ENCODE peak calls at places on chromosomes 6 and 20, in seven cellular contexts. L, G, V, F, N, D and Z are unnamed samples. For H3K36me3, the result is how much of the 10 kb centered on the place peaks cover.

GRCh38 chr6:22079788-22080187 is 217.0 kb downstream of the PRL start:
- DNase-seq in V (no peak), N (no peak), L (no peak), G (no peak), D (no peak), F (no peak), Z (no peak)

GRCh38 chr20:24465730-24466129 is 3.7 kb upstream of the SYNDIG1 start:
- DNase-seq in L (no peak), F (no peak), V (no peak), N (no peak), G (no peak), D (no peak), Z (no peak)

GRCh38 chr6:7911345-7911725 is 747 bp upstream of the TXNDC5 start:
- DNase-seq in D (no peak), G (no peak), N (no peak), V (no peak), L (no peak), F (peak), Z (peak)

GRCh38 chr20:59331721-59332329 is 31.4 kb downstream of the EDN3 start:
- DNase-seq in N (no peak), D (no peak), L (no peak), V (no peak), G (no peak), F (peak), Z (no peak)

GRCh38 chr6:109420751-109421150 is 19.7 kb downstream of the PPIL6 start:
- DNase-seq in D (no peak), L (no peak), G (no peak), V (no peak), N (no peak), F (no peak), Z (no peak)

GRCh38 chr20:44394520-44395182 is 39.2 kb downstream of the HNF4A start:
- DNase-seq in F (no peak), N (no peak), G (no peak), L (no peak), V (no peak), D (no peak), Z (peak)

GRCh38 chr6:36118550-36119107 is 11.7 kb upstream of the MAPK13 start:
- DNase-seq in V (no peak), D (no peak), L (no peak), N (no peak), G (no peak), F (no peak), Z (no peak)

GRCh38 chr6:158849899-158850806 is 31.0 kb upstream of the EZR start:
- DNase-seq in G (no peak), N (no peak), F (peak), V (no peak), L (no peak), D (no peak), Z (no peak)

GRCh38 chr6:89458720-89459119 is 25.8 kb downstream of the ANKRD6 start:
- DNase-seq in L (no peak), N (no peak), G (no peak), V (no peak), D (no peak), F (no peak), Z (no peak)

GRCh38 chr20:1274485-1275313 is 8.6 kb downstream of the SNPH start:
- DNase-seq in N (no peak), G (no peak), V (no peak), F (no peak), D (no peak), L (no peak), Z (no peak)

GRCh38 chr6:111743318-111743717 is 129.9 kb downstream of the FYN start:
- DNase-seq in D (no peak), G (no peak), N (no peak), F (no peak), V (no peak), L (no peak), Z (no peak)

GRCh38 chr6:16486661-16487060 is 248.3 kb downstream of the GMPR start:
- DNase-seq in V (no peak), D (no peak), L (no peak), F (no peak), N (no peak), G (no peak), Z (no peak)

GRCh38 chr6:119308048-119308570 is 41.5 kb downstream of the MAN1A1 start:
- DNase-seq in L (no peak), F (peak), G (no peak), N (no peak), V (no peak), D (no peak), Z (no peak)

GRCh38 chr20:3459881-3460307 is 10.9 kb upstream of the ATRN start:
- DNase-seq in V (no peak), G (no peak), N (no peak), D (no peak), F (no peak), L (no peak), Z (no peak)

GRCh38 chr20:3405139-3405538 is 2.3 kb downstream of the DNAAF9 start:
- DNase-seq in V (no peak), F (peak), D (no peak), G (no peak), N (no peak), L (no peak), Z (no peak)

GRCh38 chr6:26327450-26328264 is 37.3 kb upstream of the BTN3A2 start:
- DNase-seq in G (no peak), D (peak), N (no peak), F (peak), L (no peak), V (no peak), Z (no peak)

GRCh38 chr6:168159503-168159902 is 80.5 kb upstream of the FRMD1 start:
- DNase-seq in G (no peak), F (no peak), V (no peak), D (no peak), L (no peak), N (no peak), Z (no peak)

GRCh38 chr6:72216222-72217106 is 330.1 kb downstream of the RIMS1 start:
- DNase-seq in V (no peak), L (no peak), D (no peak), G (no peak), F (no peak), N (no peak), Z (no peak)

GRCh38 chr6:158669145-158670035 is 19.5 kb downstream of the SYTL3 start:
- DNase-seq in V (peak), L (no peak), D (no peak), F (no peak), N (no peak), G (no peak), Z (no peak)

GRCh38 chr6:71533939-71534379 is 245.3 kb downstream of the OGFRL1 start:
- DNase-seq in N (no peak), F (no peak), D (no peak), L (no peak), G (no peak), V (no peak), Z (peak)

GRCh38 chr20:8385247-8385646 is 253.2 kb downstream of the PLCB1 start:
- DNase-seq in F (peak), G (peak), V (no peak), N (no peak), D (no peak), L (peak), Z (no peak)

GRCh38 chr20:16576219-16576618 is 3.0 kb upstream of the KIF16B start:
- DNase-seq in L (no peak), V (no peak), F (no peak), D (no peak), G (no peak), N (no peak), Z (no peak)

GRCh38 chr20:47338131-47338628 is 18.3 kb downstream of the ZMYND8 start:
- DNase-seq in G (peak), L (no peak), N (no peak), V (no peak), D (no peak), F (no peak), Z (no peak)

GRCh38 chr6:167925011-167925410 is 72.5 kb upstream of the KIF25 start:
- DNase-seq in L (no peak), N (no peak), F (no peak), D (no peak), V (no peak), G (no peak), Z (no peak)

GRCh38 chr20:50314326-50314725 is 123.7 kb downstream of the CEBPB start:
- DNase-seq in N (no peak), F (no peak), V (peak), D (no peak), G (no peak), L (no peak), Z (no peak)

GRCh38 chr6:11163932-11164331 is 52.4 kb upstream of the ERVFRD-1 start:
- DNase-seq in V (no peak), N (no peak), D (no peak), G (no peak), L (no peak), F (no peak), Z (no peak)

GRCh38 chr6:17418281-17419188 is 25.1 kb downstream of the CAP2 start:
- DNase-seq in F (peak), D (no peak), L (peak), V (no peak), N (no peak), G (no peak), Z (no peak)

GRCh38 chr20:19690462-19690861 is 67.6 kb upstream of the RIN2 start:
- DNase-seq in D (no peak), G (no peak), V (no peak), L (no peak), N (no peak), F (peak), Z (no peak)

GRCh38 chr6:38364127-38364526 is 275.6 kb downstream of the BTBD9 start:
- DNase-seq in D (no peak), G (no peak), L (no peak), V (no peak), F (no peak), N (no peak), Z (no peak)

GRCh38 chr6:34585512-34586045 is 29.4 kb upstream of the SPDEF start:
- DNase-seq in G (peak), N (no peak), L (no peak), F (no peak), D (no peak), V (peak), Z (no peak)

GRCh38 chr20:21099653-21100589 is 6.2 kb downstream of the LINC00237 start:
- DNase-seq in N (no peak), F (peak), V (peak), L (no peak), G (peak), D (peak), Z (peak)

GRCh38 chr20:38601216-38602184 is at the start of gene ARHGAP40:
- DNase-seq in V (no peak), G (no peak), D (no peak), F (peak), N (no peak), L (no peak), Z (peak)

GRCh38 chr6:136792066-136792944 is at the start of gene MAP3K5:
- DNase-seq in D (peak), V (peak), F (peak), N (peak), G (peak), L (peak), Z (peak)

GRCh38 chr6:71123051-71123450 is 165.6 kb upstream of the OGFRL1 start:
- DNase-seq in N (no peak), D (no peak), L (no peak), V (no peak), G (no peak), F (no peak), Z (no peak)

GRCh38 chr6:2448826-2449571 is 203.6 kb upstream of the GMDS start:
- DNase-seq in G (no peak), N (peak), D (no peak), V (no peak), L (peak), F (peak), Z (peak)

GRCh38 chr6:42929088-42929927 is at the start of gene CNPY3:
- DNase-seq in D (peak), V (peak), F (peak), L (peak), N (peak), G (peak), Z (peak)

DNA sequence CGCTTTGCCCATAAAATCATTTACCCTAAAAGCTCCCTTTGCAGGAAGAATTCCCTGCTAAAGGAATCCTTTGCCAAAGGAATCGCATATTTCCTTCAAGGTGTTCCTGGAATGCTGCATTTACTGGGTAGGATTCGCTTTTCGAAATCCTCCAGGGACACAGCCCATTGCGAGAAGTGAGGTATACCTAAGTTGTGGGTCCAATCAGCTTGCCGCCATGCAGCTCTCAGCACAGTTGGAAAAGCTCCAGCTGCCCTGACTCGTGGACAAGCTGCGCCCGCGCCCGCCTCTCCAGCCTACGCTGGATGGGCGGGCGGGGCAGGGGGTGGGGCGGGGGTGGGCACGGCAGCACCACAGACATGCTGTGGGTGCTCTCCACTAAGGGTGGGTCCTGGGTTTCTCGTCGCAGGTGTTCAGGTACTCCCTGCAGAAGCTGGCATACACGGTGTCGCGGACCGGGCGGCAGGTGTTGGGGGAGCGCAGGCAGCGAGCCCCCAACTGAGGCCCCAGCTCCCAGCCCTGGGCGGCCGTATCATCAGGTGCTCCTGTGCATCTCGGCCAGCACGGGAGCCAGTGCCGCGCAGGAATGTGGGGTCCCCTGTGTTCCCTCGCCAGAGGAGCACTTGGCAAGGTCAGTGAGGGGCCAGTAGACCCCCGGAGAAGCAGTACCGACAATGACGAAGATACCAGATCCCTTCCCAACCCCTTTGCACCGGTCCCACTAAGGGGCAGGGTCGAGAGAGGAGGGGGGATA is 1.4 kb downstream of the NNAT start:
- DNase-seq in L (no peak), D (no peak), G (peak), V (no peak), N (no peak), F (peak), Z (peak)
- H3K4me3 ChIP-seq in L (no peak), D (no peak), G (peak), V (no peak), N (no peak), F (no peak), Z (peak)

GRCh38 chr6:31886426-31887068 is 7.8 kb upstream of the SLC44A4 start:
- DNase-seq in L (no peak), V (no peak), G (no peak), D (no peak), F (no peak), N (no peak), Z (peak)

GRCh38 chr6:31887608-31888007 is 8.8 kb upstream of the SLC44A4 start:
- DNase-seq in G (no peak), F (no peak), N (no peak), L (no peak), D (no peak), V (no peak), Z (no peak)

GRCh38 chr6:31887173-31887572 is 8.4 kb upstream of the SLC44A4 start:
- DNase-seq in F (no peak), L (no peak), V (no peak), N (no peak), G (no peak), D (no peak), Z (peak)

GRCh38 chr6:31888281-31889258 is 8.9 kb downstream of the EHMT2 start:
- DNase-seq in V (peak), N (no peak), L (no peak), G (no peak), F (no peak), D (no peak), Z (peak)

DNA sequence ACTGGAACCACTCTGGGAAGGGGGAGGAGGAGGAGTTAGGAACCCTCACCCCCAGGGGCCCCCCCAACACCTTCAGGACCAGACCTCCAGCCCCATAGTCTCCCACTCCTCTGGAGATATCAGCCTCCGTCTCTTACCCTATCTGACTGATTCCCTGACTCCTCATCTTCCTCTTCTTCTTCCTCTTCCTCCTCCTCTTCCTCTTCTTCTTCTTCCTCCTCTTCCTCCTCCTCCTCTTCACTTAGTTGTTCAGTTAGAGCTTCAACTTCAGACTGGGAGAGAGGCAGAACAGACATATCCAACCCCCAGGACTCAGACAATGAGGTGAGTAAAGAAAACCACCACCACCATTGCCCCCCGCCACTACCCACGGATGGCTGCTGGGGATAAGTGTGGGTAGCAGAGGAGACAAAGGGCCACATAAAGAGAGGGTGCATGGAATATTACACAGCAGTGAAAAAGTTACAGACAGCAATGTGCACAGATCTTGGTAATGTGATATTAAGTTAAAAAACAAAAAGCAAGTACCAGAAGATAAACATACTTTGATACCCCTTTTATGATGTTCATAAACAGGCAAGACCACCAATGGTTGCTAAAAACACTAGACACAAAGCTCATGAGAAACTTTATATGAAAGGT is 8.0 kb downstream of the EHMT2 start:
- DNase-seq in F (no peak), G (no peak), L (no peak), N (no peak), D (no peak), V (no peak), Z (no peak)
- H3K36me3 ChIP-seq in F (under half), G (half or more), L (half or more), N (half or more), D (under half), V (under half), Z (half or more)

GRCh38 chr6:13708679-13709261 is 2.9 kb downstream of the RANBP9 start:
- DNase-seq in G (no peak), V (no peak), F (no peak), D (no peak), L (no peak), N (no peak), Z (no peak)
- H3K4me3 ChIP-seq in G (peak), V (peak), F (no peak), D (peak), L (no peak), N (peak), Z (no peak)

DNA sequence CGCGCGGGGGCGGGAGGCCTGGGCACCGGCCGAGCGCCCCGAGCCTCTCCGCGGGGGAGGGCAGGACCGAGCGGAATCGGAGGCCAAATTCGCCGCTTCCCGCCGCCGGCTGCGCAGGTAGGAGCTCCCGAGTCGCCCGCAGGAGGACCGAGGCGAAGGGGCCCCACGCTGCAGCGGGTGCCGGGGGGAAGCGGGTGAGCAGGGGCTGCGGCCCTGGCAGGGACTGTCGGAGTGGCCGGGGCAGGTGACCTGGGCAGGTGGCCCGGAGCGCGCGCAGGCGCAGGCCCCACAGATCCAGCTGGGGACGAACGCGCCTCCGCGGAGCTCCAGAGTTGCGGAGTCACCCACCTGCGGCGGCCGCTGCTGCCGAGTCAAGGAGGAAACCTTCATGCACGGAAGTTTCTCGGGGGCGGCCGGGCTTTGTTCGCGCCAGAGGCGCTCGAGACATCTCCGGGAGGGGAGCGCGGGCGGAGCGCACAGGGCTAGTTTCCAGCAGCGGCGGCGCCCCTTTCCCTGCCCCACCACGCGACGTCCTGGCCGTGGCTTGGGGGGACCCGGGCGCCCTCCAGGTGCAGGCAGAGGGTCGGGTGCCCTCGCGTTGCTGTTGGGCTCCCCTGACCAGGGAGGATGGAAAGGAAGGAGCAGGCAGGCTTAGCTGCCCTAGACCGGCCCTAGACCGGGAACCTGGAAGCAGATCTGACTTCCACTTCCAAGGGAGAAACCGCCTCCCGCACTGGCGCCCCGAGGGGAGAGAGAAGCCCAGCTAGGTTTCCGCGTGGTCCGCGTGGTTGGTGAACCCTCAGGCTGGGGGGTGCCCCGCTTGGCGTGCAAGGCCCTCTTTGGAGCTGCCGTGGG is 590 bp downstream of the SLCO4A1 start:
- DNase-seq in V (no peak), G (no peak), L (no peak), D (peak), N (no peak), F (no peak), Z (peak)
- H3K36me3 ChIP-seq in V (under half), G (under half), L (under half), D (under half), N (under half), F (under half), Z (under half)